ENCODE peak calls at places on chromosomes 12 and 14, in five cellular contexts. E is RWPE2; N is IMR-90; W is pancreas; Z is CD8-positive, alpha-beta T cell. C is an unnamed sample.

GRCh38 chr12:13114251-13115052 is 11.0 kb upstream of the GSG1 start:
- DNase-seq in E (no peak), N (no peak), W (no peak), Z (no peak), C (no peak)

GRCh38 chr12:113366827-113367226 is 8.4 kb downstream of the PLBD2 start:
- DNase-seq in E (no peak), N (no peak), W (no peak), Z (no peak), C (peak; percentile 23)

GRCh38 chr14:99755629-99756603 is 37.3 kb upstream of the EML1 start:
- DNase-seq in E (peak; percentile 91), N (peak; percentile 95), W (peak; percentile 86), Z (no peak), C (peak; percentile 83)

GRCh38 chr12:89236748-89237428 is 115.4 kb downstream of the DUSP6 start:
- DNase-seq in E (no peak), N (peak; percentile 82), W (no peak), Z (no peak), C (no peak)

GRCh38 chr12:89353823-89354629 is 1.7 kb upstream of the DUSP6 start:
- DNase-seq in E (peak; percentile 85), N (peak; percentile 63), W (peak; percentile 87), Z (peak; percentile 59), C (peak; percentile 81)

GRCh38 chr14:90274808-90275454 is 18.6 kb downstream of the PSMC1 start:
- DNase-seq in E (no peak), N (peak; percentile 78), W (no peak), Z (no peak), C (no peak)

GRCh38 chr14:97411938-97412612 is 614.9 kb downstream of the VRK1 start:
- DNase-seq in E (no peak), N (no peak), W (no peak), Z (no peak), C (no peak)

GRCh38 chr14:95389471-95390011 is 69.8 kb upstream of the CLMN start:
- DNase-seq in E (no peak), N (no peak), W (no peak), Z (no peak), C (peak; percentile 77)

GRCh38 chr12:84201976-84202375 is 710.6 kb downstream of the SLC6A15 start:
- DNase-seq in E (no peak), N (peak; percentile 4), W (no peak), Z (no peak), C (no peak)

GRCh38 chr12:124233041-124233836 is 61.7 kb upstream of the RFLNA start:
- DNase-seq in E (no peak), N (peak; percentile 84), W (no peak), Z (no peak), C (no peak)

GRCh38 chr12:56169225-56169759 is 11.1 kb downstream of the MYL6 start:
- DNase-seq in E (no peak), N (no peak), W (no peak), Z (no peak), C (no peak)
- H3K36me3 ChIP-seq in E (peaks cover 93% of the 10 kb centered on the region), N (peaks cover 77% of the 10 kb centered on the region), W (peaks cover 52% of the 10 kb centered on the region), Z (peaks cover 63% of the 10 kb centered on the region), C (peaks cover 99% of the 10 kb centered on the region)

GRCh38 chr14:22546722-22547071 is 42.3 kb downstream of the DAD1 start:
- DNase-seq in E (no peak), N (no peak), W (no peak), Z (no peak), C (no peak)
- H3K4me1 ChIP-seq in E (peaks cover 23% of the 10 kb centered on the region), N (peaks cover 24% of the 10 kb centered on the region), W (peaks cover 7% of the 10 kb centered on the region), Z (peaks cover 97% of the 10 kb centered on the region), C (peaks cover 25% of the 10 kb centered on the region)

GRCh38 chr12:76055393-76055792 is 23.8 kb upstream of the PHLDA1 start:
- DNase-seq in E (no peak), N (no peak), W (no peak), Z (no peak), C (no peak)
- H3K36me3 ChIP-seq in E (peaks cover 96% of the 10 kb centered on the region), N (peaks cover 52% of the 10 kb centered on the region), W (peaks cover 10% of the 10 kb centered on the region), Z (peaks cover 49% of the 10 kb centered on the region), C (peaks cover 99% of the 10 kb centered on the region)

GRCh38 chr14:71607056-71607455 is 325.2 kb upstream of the RGS6 start:
- DNase-seq in E (no peak), N (no peak), W (no peak), Z (no peak), C (no peak)
- H3K4me1 ChIP-seq in E (no peaks in the 10 kb centered on the region), N (no peaks in the 10 kb centered on the region), W (no peaks in the 10 kb centered on the region), Z (peaks cover 10% of the 10 kb centered on the region), C (peaks cover 7% of the 10 kb centered on the region)